ENCODE peak calls at places on chromosomes 1 and 21, in seven cellular contexts. E is IMR-90, D is transverse colon, G is tibial artery, T is astrocyte, L is lower leg skin, I is colonic mucosa. H is an unnamed sample.

GRCh38 chr1:51671527-51672325 is 54.8 kb downstream of the OSBPL9 start:
- DNase-seq in E (peak), D (no peak), G (no peak), T (peak), L (no peak), I (no peak), H (peak)

GRCh38 chr1:187641907-187642306 is 813.2 kb downstream of the PLA2G4A start:
- DNase-seq in E (peak), D (no peak), G (no peak), T (no peak), L (no peak), I (no peak), H (peak)

GRCh38 chr1:202247837-202248795 is 54.5 kb downstream of the LGR6 start:
- DNase-seq in E (no peak), D (no peak), G (no peak), T (no peak), L (peak), I (no peak), H (no peak)

GRCh38 chr1:15678578-15678977 is 5.5 kb upstream of the PLEKHM2 start:
- DNase-seq in E (peak), D (no peak), G (no peak), T (peak), L (no peak), I (no peak), H (peak)

GRCh38 chr1:33442141-33442540 is 11.2 kb upstream of the PHC2 start:
- DNase-seq in E (peak), D (no peak), G (no peak), T (peak), L (no peak), I (no peak), H (no peak)

GRCh38 chr1:36882536-36883285 is 151.6 kb downstream of the GRIK3 start:
- DNase-seq in E (no peak), D (no peak), G (peak), T (no peak), L (peak), I (peak), H (no peak)

GRCh38 chr1:10799726-10800125 is 3.3 kb upstream of the CASZ1 start:
- DNase-seq in E (no peak), D (no peak), G (no peak), T (no peak), L (no peak), I (no peak), H (no peak)

GRCh38 chr21:28482657-28483056 is 510.0 kb downstream of the LTN1 start:
- DNase-seq in E (no peak), D (no peak), G (no peak), T (no peak), L (no peak), I (no peak), H (no peak)

GRCh38 chr1:12469493-12469892 is 148.5 kb downstream of the DHRS3 start:
- DNase-seq in E (no peak), D (no peak), G (no peak), T (no peak), L (peak), I (no peak), H (no peak)

GRCh38 chr21:29904359-29905282 is 35.2 kb downstream of the GRIK1 start:
- DNase-seq in E (no peak), D (no peak), G (no peak), T (peak), L (no peak), I (no peak), H (peak)

GRCh38 chr1:162982364-162982763 is 86.8 kb upstream of the RGS4 start:
- DNase-seq in E (no peak), D (no peak), G (no peak), T (no peak), L (no peak), I (no peak), H (no peak)

GRCh38 chr1:21313146-21313885 is 23.1 kb upstream of the ECE1 start:
- DNase-seq in E (peak), D (no peak), G (peak), T (peak), L (peak), I (no peak), H (peak)

GRCh38 chr1:34013958-34014737 is 150.3 kb downstream of the HMGB4 start:
- DNase-seq in E (no peak), D (no peak), G (no peak), T (no peak), L (no peak), I (peak), H (peak)

GRCh38 chr21:14918542-14918941 is 146.3 kb downstream of the NRIP1 start:
- DNase-seq in E (no peak), D (no peak), G (no peak), T (no peak), L (no peak), I (no peak), H (peak)

GRCh38 chr1:243264718-243265117 is 8.9 kb downstream of the SDCCAG8 start:
- DNase-seq in E (peak), D (no peak), G (no peak), T (peak), L (no peak), I (no peak), H (peak)

GRCh38 chr1:117821782-117822447 is 107.5 kb downstream of the GDAP2 start:
- DNase-seq in E (peak), D (peak), G (peak), T (peak), L (no peak), I (no peak), H (peak)

GRCh38 chr21:45104560-45104959 is 30.2 kb downstream of the ADARB1 start:
- DNase-seq in E (no peak), D (peak), G (peak), T (no peak), L (no peak), I (peak), H (peak)

GRCh38 chr1:52032124-52032784 is 1.4 kb downstream of the KTI12 start:
- DNase-seq in E (peak), D (no peak), G (no peak), T (no peak), L (no peak), I (no peak), H (no peak)

GRCh38 chr1:7606096-7606495 is 165.0 kb upstream of the VAMP3 start:
- DNase-seq in E (no peak), D (no peak), G (peak), T (no peak), L (no peak), I (no peak), H (no peak)

GRCh38 chr1:186983327-186983726 is 154.6 kb downstream of the PLA2G4A start:
- DNase-seq in E (peak), D (peak), G (no peak), T (peak), L (no peak), I (peak), H (peak)

GRCh38 chr1:205060746-205061145 is 17.7 kb downstream of the CNTN2 start:
- DNase-seq in E (no peak), D (no peak), G (no peak), T (no peak), L (no peak), I (no peak), H (no peak)

GRCh38 chr1:197725044-197725443 is 50.2 kb downstream of the DENND1B start:
- DNase-seq in E (peak), D (no peak), G (no peak), T (peak), L (no peak), I (no peak), H (peak)

GRCh38 chr1:39105841-39106765 is 80.0 kb downstream of the NDUFS5 start:
- DNase-seq in E (no peak), D (peak), G (peak), T (no peak), L (no peak), I (peak), H (peak)

GRCh38 chr1:200081151-200081981 is 53.9 kb downstream of the NR5A2 start:
- DNase-seq in E (no peak), D (no peak), G (no peak), T (peak), L (no peak), I (no peak), H (peak)

GRCh38 chr1:50417946-50418599 is 5.2 kb downstream of the DMRTA2 start:
- DNase-seq in E (no peak), D (no peak), G (no peak), T (no peak), L (no peak), I (no peak), H (no peak)

GRCh38 chr21:36695671-36696389 is 3.1 kb upstream of the SIM2 start:
- DNase-seq in E (no peak), D (no peak), G (no peak), T (no peak), L (no peak), I (no peak), H (no peak)

GRCh38 chr1:241844593-241844992 is 3.4 kb upstream of the EXO1 start:
- DNase-seq in E (no peak), D (no peak), G (no peak), T (no peak), L (no peak), I (no peak), H (no peak)

GRCh38 chr21:32940079-32941014 is 85.4 kb upstream of the OLIG2 start:
- DNase-seq in E (peak), D (peak), G (no peak), T (peak), L (peak), I (peak), H (peak)

GRCh38 chr1:19076841-19077616 is 120.6 kb upstream of the IFFO2 start:
- DNase-seq in E (no peak), D (no peak), G (no peak), T (no peak), L (peak), I (no peak), H (no peak)

GRCh38 chr1:19073311-19074186 is 117.1 kb upstream of the IFFO2 start:
- DNase-seq in E (no peak), D (no peak), G (peak), T (no peak), L (peak), I (no peak), H (no peak)

GRCh38 chr1:19074361-19074901 is 118.0 kb upstream of the IFFO2 start:
- DNase-seq in E (no peak), D (no peak), G (no peak), T (peak), L (peak), I (no peak), H (no peak)

GRCh38 chr1:19072285-19072981 is 116.0 kb upstream of the IFFO2 start:
- DNase-seq in E (no peak), D (no peak), G (no peak), T (no peak), L (no peak), I (no peak), H (no peak)

DNA sequence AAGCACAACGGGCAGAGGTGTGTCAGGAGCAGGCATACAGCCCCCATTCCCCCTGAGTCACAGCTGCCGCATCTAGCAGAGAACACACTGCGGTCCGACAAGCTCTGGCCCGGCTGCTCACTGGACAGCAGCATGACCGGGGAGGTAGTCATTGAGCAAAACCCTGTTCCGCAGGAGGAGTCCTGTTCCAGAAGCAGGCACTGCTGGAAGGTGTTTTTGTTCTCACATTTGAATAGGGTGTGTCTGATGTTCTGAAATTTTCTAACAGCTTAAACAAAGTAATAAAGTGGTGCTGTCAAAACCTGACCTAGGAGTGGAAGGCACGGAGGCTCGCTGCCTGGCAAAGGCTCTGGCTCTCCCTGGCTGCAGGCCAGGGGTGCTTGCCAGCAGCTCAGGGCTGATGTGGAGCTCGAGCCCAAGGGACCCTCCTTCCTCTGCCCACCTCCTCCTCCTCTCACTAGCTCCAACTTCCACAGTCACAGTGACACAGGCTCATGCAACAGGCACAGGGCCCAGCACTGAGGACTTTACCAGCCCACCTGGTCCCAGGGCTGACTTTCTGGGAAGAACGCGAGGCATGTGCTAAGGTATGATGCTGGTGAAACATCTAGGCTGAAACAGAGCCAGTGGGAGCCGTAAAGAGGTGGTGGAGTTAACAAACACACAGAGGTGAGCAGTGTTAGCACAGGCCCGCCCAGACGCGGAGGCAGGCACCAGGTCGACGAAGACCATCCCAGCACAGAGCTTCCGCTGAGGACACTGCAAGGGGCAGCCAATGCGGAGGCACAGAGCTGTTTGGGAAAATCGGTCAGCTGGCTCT is 118.6 kb upstream of the IFFO2 start:
- DNase-seq in E (no peak), D (peak), G (no peak), T (peak), L (peak), I (peak), H (peak)
- H3K4me3 ChIP-seq in E (no peak), D (no peak), G (no peak), T (no peak), L (no peak), I (no peak), H (no peak)

GRCh38 chr1:53946252-53947171 is at the start of gene LRRC42:
- DNase-seq in E (no peak), D (no peak), G (no peak), T (no peak), L (no peak), I (no peak), H (no peak)
- TF ChIP-seq CTCF in E (peak), D (no peak), G (no peak), T (no peak), L (no peak), I (no peak), H (peak)

DNA sequence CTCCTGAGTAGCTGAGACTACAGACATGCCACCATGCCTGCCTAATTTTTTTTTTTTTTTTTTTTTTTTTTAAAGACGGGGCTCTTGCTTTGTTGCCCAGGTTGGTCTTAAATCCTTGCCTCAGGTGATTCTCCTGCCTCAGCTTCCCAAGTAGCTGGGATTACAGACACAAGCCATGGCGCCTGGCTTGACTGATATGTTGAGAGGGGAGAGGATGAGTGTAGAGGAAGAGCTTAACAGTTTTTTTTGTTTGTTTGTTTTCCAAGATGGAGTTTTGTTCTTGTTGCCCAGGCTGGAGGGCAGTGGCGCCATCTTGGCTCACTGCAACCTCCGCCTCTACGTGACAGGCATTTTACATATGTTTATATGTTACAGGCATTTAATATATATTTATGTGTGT is 2.5 kb downstream of the SRP9 start:
- DNase-seq in E (no peak), D (no peak), G (no peak), T (no peak), L (no peak), I (no peak), H (no peak)
- H3K4me3 ChIP-seq in E (no peak), D (no peak), G (no peak), T (no peak), L (no peak), I (no peak), H (no peak)

DNA sequence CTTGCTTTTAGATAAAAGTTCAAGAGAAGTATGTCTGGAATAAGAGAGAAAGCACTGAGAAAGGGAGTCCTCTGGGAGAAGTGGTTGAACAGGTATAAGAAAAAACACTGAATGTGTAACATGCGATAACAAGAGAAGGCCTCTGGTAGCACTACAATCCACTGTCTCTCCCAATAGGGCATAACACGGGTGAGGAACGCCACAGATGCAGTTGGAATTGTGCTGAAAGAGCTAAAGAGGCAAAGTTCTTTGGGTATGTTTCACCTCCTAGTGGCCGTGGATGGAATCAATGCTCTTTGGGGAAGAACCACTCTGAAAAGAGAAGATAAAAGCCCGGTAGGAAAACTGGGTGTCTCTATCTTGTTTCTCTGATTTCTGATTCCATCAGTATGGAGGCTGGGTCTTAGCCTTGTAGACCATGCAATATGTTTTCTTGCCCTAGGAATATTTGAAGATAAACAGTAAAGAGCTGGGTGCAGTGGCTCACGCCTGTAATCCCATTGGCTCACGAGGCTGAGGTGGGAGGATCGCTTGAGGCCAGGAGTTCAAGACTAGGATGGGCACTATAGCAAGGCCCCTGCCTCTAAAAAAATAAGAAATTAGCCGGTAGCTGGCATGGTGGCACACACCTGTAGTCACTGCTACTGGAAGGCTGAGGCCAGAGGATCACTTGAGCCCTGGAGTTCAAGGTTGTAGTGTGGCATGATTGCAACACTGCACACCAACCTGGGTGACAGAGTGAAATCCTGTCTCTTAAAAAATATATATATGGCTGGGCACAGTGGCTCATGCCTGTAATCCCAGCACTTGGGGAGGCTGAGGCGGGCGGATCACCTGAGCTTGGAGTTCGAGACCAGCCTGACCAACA is 40.4 kb downstream of the DAP3 start:
- DNase-seq in E (peak), D (peak), G (no peak), T (peak), L (peak), I (peak), H (peak)
- TF ChIP-seq CTCF in E (peak), D (peak), G (peak), T (peak), L (no peak), I (peak), H (peak)

GRCh38 chr1:6180215-6180577 is at the start of gene CHD5:
- DNase-seq in E (no peak), D (no peak), G (no peak), T (no peak), L (no peak), I (no peak), H (no peak)
- H3K4me3 ChIP-seq in E (peak), D (peak), G (peak), T (no peak), L (no peak), I (no peak), H (no peak)

DNA sequence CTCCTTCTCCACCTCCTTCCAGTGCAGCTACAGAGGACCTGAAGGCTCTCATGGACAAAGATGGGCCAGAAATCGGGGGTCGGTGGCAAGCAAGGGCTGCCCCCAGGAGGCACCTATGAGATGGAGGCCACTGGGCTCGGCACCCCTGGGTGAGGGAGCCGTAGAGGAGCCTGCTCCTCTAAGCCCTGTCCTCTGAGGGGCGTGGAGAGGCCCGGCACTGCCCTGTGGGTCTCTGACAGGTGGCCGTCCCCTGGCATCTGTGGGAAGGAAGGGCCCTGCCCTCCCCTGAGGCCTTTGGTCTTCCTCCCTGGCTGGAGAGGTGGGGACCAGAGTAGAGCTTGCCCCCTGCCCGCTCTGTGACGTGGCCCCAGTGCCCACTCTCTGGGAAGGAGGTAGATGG is 30.9 kb downstream of the PRDM16 start:
- DNase-seq in E (no peak), D (no peak), G (no peak), T (no peak), L (no peak), I (no peak), H (no peak)
- TF ChIP-seq CTCF in E (no peak), D (no peak), G (no peak), T (no peak), L (no peak), I (no peak), H (no peak)

GRCh38 chr21:44084496-44085241 is 22.5 kb upstream of the PWP2 start:
- DNase-seq in E (no peak), D (no peak), G (no peak), T (no peak), L (peak), I (peak), H (no peak)
- H3K4me3 ChIP-seq in E (no peak), D (no peak), G (no peak), T (no peak), L (no peak), I (no peak), H (no peak)